ENCODE peak calls at places on chromosomes 5 and 9, in eight cellular contexts. One of them, this sample, is unnamed.

GRCh38 chr9:121156263-121156731 is 45.4 kb downstream of the RAB14 start:
- DNase-seq in CD4-positive, alpha-beta T cell: no peak
- DNase-seq in coronary artery: no peak
- DNase-seq in choroid plexus epithelial cell: peak
- DNase-seq in WTC11: no peak
- DNase-seq in transverse colon: no peak
- DNase-seq in pancreas: no peak
- DNase-seq in heart left ventricle: no peak
- DNase-seq in this sample: no peak

GRCh38 chr5:88878976-88879375 is 4.0 kb downstream of the MEF2C start:
- DNase-seq in transverse colon: no peak
- DNase-seq in choroid plexus epithelial cell: peak
- DNase-seq in pancreas: no peak
- DNase-seq in coronary artery: no peak
- DNase-seq in heart left ventricle: no peak
- DNase-seq in WTC11: no peak
- DNase-seq in CD4-positive, alpha-beta T cell: no peak
- DNase-seq in this sample: no peak

GRCh38 chr5:14659821-14660607 is 4.5 kb upstream of the OTULIN start:
- DNase-seq in WTC11: no peak
- DNase-seq in heart left ventricle: no peak
- DNase-seq in transverse colon: no peak
- DNase-seq in CD4-positive, alpha-beta T cell: no peak
- DNase-seq in choroid plexus epithelial cell: peak
- DNase-seq in coronary artery: no peak
- DNase-seq in pancreas: no peak
- DNase-seq in this sample: no peak

GRCh38 chr5:661891-662750 is 31.0 kb downstream of the TPPP start:
- DNase-seq in pancreas: peak
- DNase-seq in transverse colon: no peak
- DNase-seq in CD4-positive, alpha-beta T cell: no peak
- DNase-seq in heart left ventricle: no peak
- DNase-seq in coronary artery: no peak
- DNase-seq in WTC11: no peak
- DNase-seq in choroid plexus epithelial cell: no peak
- DNase-seq in this sample: no peak

GRCh38 chr5:60541980-60542379 is 158.0 kb downstream of the DEPDC1B start:
- DNase-seq in CD4-positive, alpha-beta T cell: no peak
- DNase-seq in pancreas: no peak
- DNase-seq in choroid plexus epithelial cell: peak
- DNase-seq in heart left ventricle: no peak
- DNase-seq in coronary artery: no peak
- DNase-seq in WTC11: no peak
- DNase-seq in transverse colon: no peak
- DNase-seq in this sample: no peak

GRCh38 chr5:142087920-142088679 is 20.5 kb upstream of the NDFIP1 start:
- DNase-seq in choroid plexus epithelial cell: no peak
- DNase-seq in CD4-positive, alpha-beta T cell: no peak
- DNase-seq in transverse colon: no peak
- DNase-seq in WTC11: no peak
- DNase-seq in coronary artery: no peak
- DNase-seq in heart left ventricle: no peak
- DNase-seq in pancreas: no peak
- DNase-seq in this sample: no peak

GRCh38 chr5:58080573-58080972 is 379.3 kb downstream of the PLK2 start:
- DNase-seq in WTC11: no peak
- DNase-seq in pancreas: no peak
- DNase-seq in coronary artery: no peak
- DNase-seq in CD4-positive, alpha-beta T cell: no peak
- DNase-seq in transverse colon: no peak
- DNase-seq in choroid plexus epithelial cell: peak
- DNase-seq in heart left ventricle: no peak
- DNase-seq in this sample: no peak

GRCh38 chr9:5392285-5392684 is 45.4 kb downstream of the PLGRKT start:
- DNase-seq in pancreas: no peak
- DNase-seq in WTC11: no peak
- DNase-seq in choroid plexus epithelial cell: peak
- DNase-seq in CD4-positive, alpha-beta T cell: no peak
- DNase-seq in coronary artery: no peak
- DNase-seq in transverse colon: no peak
- DNase-seq in heart left ventricle: no peak
- DNase-seq in this sample: no peak

GRCh38 chr9:136172412-136173079 is 32.4 kb downstream of the LHX3 start:
- DNase-seq in pancreas: no peak
- DNase-seq in coronary artery: no peak
- DNase-seq in WTC11: peak
- DNase-seq in CD4-positive, alpha-beta T cell: no peak
- DNase-seq in choroid plexus epithelial cell: no peak
- DNase-seq in transverse colon: no peak
- DNase-seq in heart left ventricle: no peak
- DNase-seq in this sample: no peak

GRCh38 chr5:77301447-77301878 is 91.0 kb downstream of the PDE8B start:
- DNase-seq in CD4-positive, alpha-beta T cell: no peak
- DNase-seq in heart left ventricle: no peak
- DNase-seq in pancreas: no peak
- DNase-seq in coronary artery: no peak
- DNase-seq in choroid plexus epithelial cell: peak
- DNase-seq in WTC11: no peak
- DNase-seq in transverse colon: no peak
- DNase-seq in this sample: no peak

GRCh38 chr9:96048954-96049831 is 173.7 kb downstream of the ERCC6L2 start:
- DNase-seq in coronary artery: peak
- DNase-seq in pancreas: peak
- DNase-seq in transverse colon: no peak
- DNase-seq in WTC11: no peak
- DNase-seq in choroid plexus epithelial cell: no peak
- DNase-seq in CD4-positive, alpha-beta T cell: no peak
- DNase-seq in heart left ventricle: no peak
- DNase-seq in this sample: peak

GRCh38 chr5:371811-372555 is 50.5 kb downstream of the AHRR start:
- DNase-seq in WTC11: no peak
- DNase-seq in heart left ventricle: peak
- DNase-seq in pancreas: no peak
- DNase-seq in CD4-positive, alpha-beta T cell: no peak
- DNase-seq in transverse colon: peak
- DNase-seq in coronary artery: peak
- DNase-seq in choroid plexus epithelial cell: peak
- DNase-seq in this sample: no peak

GRCh38 chr9:105146677-105147076 is 97.8 kb upstream of the SLC44A1 start:
- DNase-seq in heart left ventricle: no peak
- DNase-seq in choroid plexus epithelial cell: no peak
- DNase-seq in CD4-positive, alpha-beta T cell: no peak
- DNase-seq in pancreas: no peak
- DNase-seq in WTC11: no peak
- DNase-seq in coronary artery: no peak
- DNase-seq in transverse colon: no peak
- DNase-seq in this sample: no peak

GRCh38 chr9:123548749-123549545 is 192.9 kb downstream of the CRB2 start:
- DNase-seq in WTC11: no peak
- DNase-seq in heart left ventricle: no peak
- DNase-seq in coronary artery: no peak
- DNase-seq in CD4-positive, alpha-beta T cell: no peak
- DNase-seq in choroid plexus epithelial cell: no peak
- DNase-seq in pancreas: no peak
- DNase-seq in transverse colon: no peak
- DNase-seq in this sample: no peak

GRCh38 chr5:169826618-169827017 is 153.7 kb downstream of the INSYN2B start:
- DNase-seq in choroid plexus epithelial cell: peak
- DNase-seq in transverse colon: no peak
- DNase-seq in CD4-positive, alpha-beta T cell: no peak
- DNase-seq in coronary artery: no peak
- DNase-seq in pancreas: no peak
- DNase-seq in heart left ventricle: no peak
- DNase-seq in WTC11: peak
- DNase-seq in this sample: no peak

GRCh38 chr9:136688274-136689107 is 1.2 kb upstream of the AGPAT2 start:
- DNase-seq in heart left ventricle: no peak
- DNase-seq in CD4-positive, alpha-beta T cell: no peak
- DNase-seq in coronary artery: no peak
- DNase-seq in pancreas: peak
- DNase-seq in transverse colon: no peak
- DNase-seq in WTC11: no peak
- DNase-seq in choroid plexus epithelial cell: no peak
- DNase-seq in this sample: no peak

GRCh38 chr9:125106285-125106893 is 36.9 kb downstream of the SCAI start:
- DNase-seq in CD4-positive, alpha-beta T cell: no peak
- DNase-seq in pancreas: no peak
- DNase-seq in heart left ventricle: no peak
- DNase-seq in coronary artery: no peak
- DNase-seq in WTC11: no peak
- DNase-seq in transverse colon: no peak
- DNase-seq in choroid plexus epithelial cell: peak
- DNase-seq in this sample: no peak

GRCh38 chr5:1420211-1421195 is 24.7 kb downstream of the SLC6A3 start:
- DNase-seq in CD4-positive, alpha-beta T cell: no peak
- DNase-seq in WTC11: peak
- DNase-seq in heart left ventricle: no peak
- DNase-seq in coronary artery: no peak
- DNase-seq in transverse colon: no peak
- DNase-seq in choroid plexus epithelial cell: no peak
- DNase-seq in pancreas: no peak
- DNase-seq in this sample: no peak

GRCh38 chr5:91077623-91078022 is 305.5 kb downstream of the ARRDC3 start:
- DNase-seq in pancreas: no peak
- DNase-seq in transverse colon: no peak
- DNase-seq in coronary artery: no peak
- DNase-seq in WTC11: no peak
- DNase-seq in heart left ventricle: no peak
- DNase-seq in CD4-positive, alpha-beta T cell: no peak
- DNase-seq in choroid plexus epithelial cell: no peak
- DNase-seq in this sample: no peak

GRCh38 chr5:67724412-67725135 is 491.0 kb upstream of the PIK3R1 start:
- DNase-seq in WTC11: no peak
- DNase-seq in choroid plexus epithelial cell: no peak
- DNase-seq in transverse colon: no peak
- DNase-seq in CD4-positive, alpha-beta T cell: no peak
- DNase-seq in coronary artery: no peak
- DNase-seq in heart left ventricle: no peak
- DNase-seq in pancreas: no peak
- DNase-seq in this sample: no peak

GRCh38 chr5:146048994-146049703 is 56.2 kb downstream of the PLAC8L1 start:
- DNase-seq in pancreas: peak
- DNase-seq in WTC11: peak
- DNase-seq in coronary artery: no peak
- DNase-seq in heart left ventricle: peak
- DNase-seq in choroid plexus epithelial cell: peak
- DNase-seq in CD4-positive, alpha-beta T cell: no peak
- DNase-seq in transverse colon: peak
- DNase-seq in this sample: peak

GRCh38 chr5:65721775-65722574 is at the start of the genes NLN and SGTB:
- DNase-seq in transverse colon: peak
- DNase-seq in heart left ventricle: peak
- DNase-seq in choroid plexus epithelial cell: peak
- DNase-seq in coronary artery: peak
- DNase-seq in CD4-positive, alpha-beta T cell: peak
- DNase-seq in pancreas: peak
- DNase-seq in WTC11: peak
- DNase-seq in this sample: peak

GRCh38 chr5:135114759-135115158 is 80.7 kb upstream of the PITX1 start:
- DNase-seq in choroid plexus epithelial cell: no peak
- DNase-seq in coronary artery: no peak
- DNase-seq in transverse colon: no peak
- DNase-seq in WTC11: no peak
- DNase-seq in pancreas: no peak
- DNase-seq in CD4-positive, alpha-beta T cell: no peak
- DNase-seq in heart left ventricle: no peak
- DNase-seq in this sample: no peak

GRCh38 chr5:6745706-6746217 is 32.5 kb downstream of the TENT4A start:
- DNase-seq in choroid plexus epithelial cell: peak
- DNase-seq in pancreas: no peak
- DNase-seq in CD4-positive, alpha-beta T cell: no peak
- DNase-seq in heart left ventricle: no peak
- DNase-seq in WTC11: no peak
- DNase-seq in transverse colon: peak
- DNase-seq in coronary artery: no peak
- DNase-seq in this sample: no peak

GRCh38 chr9:6549106-6549505 is 96.4 kb downstream of the GLDC start:
- DNase-seq in WTC11: no peak
- DNase-seq in CD4-positive, alpha-beta T cell: no peak
- DNase-seq in coronary artery: no peak
- DNase-seq in transverse colon: no peak
- DNase-seq in pancreas: no peak
- DNase-seq in heart left ventricle: no peak
- DNase-seq in choroid plexus epithelial cell: no peak
- DNase-seq in this sample: no peak

GRCh38 chr9:124493218-124493617 is 14.0 kb downstream of the NR5A1 start:
- DNase-seq in CD4-positive, alpha-beta T cell: no peak
- DNase-seq in coronary artery: no peak
- DNase-seq in WTC11: no peak
- DNase-seq in heart left ventricle: no peak
- DNase-seq in transverse colon: no peak
- DNase-seq in pancreas: no peak
- DNase-seq in choroid plexus epithelial cell: no peak
- DNase-seq in this sample: no peak

GRCh38 chr9:124377551-124377950 is 37.7 kb downstream of the PSMB7 start:
- DNase-seq in heart left ventricle: no peak
- DNase-seq in WTC11: no peak
- DNase-seq in coronary artery: no peak
- DNase-seq in CD4-positive, alpha-beta T cell: no peak
- DNase-seq in transverse colon: no peak
- DNase-seq in pancreas: no peak
- DNase-seq in choroid plexus epithelial cell: no peak
- DNase-seq in this sample: no peak

GRCh38 chr9:34809504-34810186 is 99.7 kb upstream of the CCL21 start:
- DNase-seq in choroid plexus epithelial cell: peak
- DNase-seq in pancreas: peak
- DNase-seq in WTC11: peak
- DNase-seq in CD4-positive, alpha-beta T cell: no peak
- DNase-seq in heart left ventricle: peak
- DNase-seq in coronary artery: no peak
- DNase-seq in transverse colon: no peak
- DNase-seq in this sample: peak
- TF ChIP-seq CTCF in choroid plexus epithelial cell: peak
- TF ChIP-seq CTCF in pancreas: peak
- TF ChIP-seq CTCF in WTC11: no peak
- TF ChIP-seq CTCF in CD4-positive, alpha-beta T cell: no peak
- TF ChIP-seq CTCF in heart left ventricle: no peak
- TF ChIP-seq CTCF in coronary artery: no peak
- TF ChIP-seq CTCF in transverse colon: peak
- TF ChIP-seq CTCF in this sample: peak

GRCh38 chr9:131856105-131856504 is 116.2 kb upstream of the RAPGEF1 start:
- DNase-seq in coronary artery: no peak
- DNase-seq in CD4-positive, alpha-beta T cell: no peak
- DNase-seq in choroid plexus epithelial cell: no peak
- DNase-seq in transverse colon: no peak
- DNase-seq in pancreas: no peak
- DNase-seq in heart left ventricle: no peak
- DNase-seq in WTC11: peak
- DNase-seq in this sample: no peak
- TF ChIP-seq CTCF in coronary artery: no peak
- TF ChIP-seq CTCF in CD4-positive, alpha-beta T cell: no peak
- TF ChIP-seq CTCF in choroid plexus epithelial cell: no peak
- TF ChIP-seq CTCF in transverse colon: no peak
- TF ChIP-seq CTCF in pancreas: no peak
- TF ChIP-seq CTCF in heart left ventricle: no peak
- TF ChIP-seq CTCF in WTC11: peak
- TF ChIP-seq CTCF in this sample: no peak

GRCh38 chr5:136805466-136805865 is 440.1 kb upstream of the TRPC7 start:
- DNase-seq in pancreas: no peak
- DNase-seq in choroid plexus epithelial cell: no peak
- DNase-seq in heart left ventricle: no peak
- DNase-seq in WTC11: no peak
- DNase-seq in CD4-positive, alpha-beta T cell: no peak
- DNase-seq in coronary artery: no peak
- DNase-seq in transverse colon: no peak
- DNase-seq in this sample: no peak
- TF ChIP-seq CTCF in pancreas: no peak
- TF ChIP-seq CTCF in choroid plexus epithelial cell: peak
- TF ChIP-seq CTCF in heart left ventricle: no peak
- TF ChIP-seq CTCF in WTC11: no peak
- TF ChIP-seq CTCF in CD4-positive, alpha-beta T cell: no peak
- TF ChIP-seq CTCF in coronary artery: no peak
- TF ChIP-seq CTCF in transverse colon: no peak
- TF ChIP-seq CTCF in this sample: peak

GRCh38 chr5:172284275-172284971 is 859 bp upstream of the UBTD2 start:
- DNase-seq in pancreas: no peak
- DNase-seq in coronary artery: peak
- DNase-seq in choroid plexus epithelial cell: no peak
- DNase-seq in heart left ventricle: no peak
- DNase-seq in transverse colon: no peak
- DNase-seq in WTC11: no peak
- DNase-seq in CD4-positive, alpha-beta T cell: no peak
- DNase-seq in this sample: no peak
- TF ChIP-seq CTCF in pancreas: no peak
- TF ChIP-seq CTCF in coronary artery: no peak
- TF ChIP-seq CTCF in choroid plexus epithelial cell: no peak
- TF ChIP-seq CTCF in heart left ventricle: no peak
- TF ChIP-seq CTCF in transverse colon: no peak
- TF ChIP-seq CTCF in WTC11: no peak
- TF ChIP-seq CTCF in CD4-positive, alpha-beta T cell: no peak
- TF ChIP-seq CTCF in this sample: no peak